ENCODE peak calls at places on chromosomes 2 and 18, in seven cellular contexts. P is cardiac muscle cell, H is colonic mucosa, Q is MCF 10A, S is breast epithelium, G is HFFc6, Z is Calu3. N is an unnamed sample.

GRCh38 chr18:58578835-58579560 is 49.9 kb downstream of the ALPK2 start:
- DNase-seq in G (peak), Z (no peak), P (peak), S (no peak), H (no peak), Q (peak), N (peak)

GRCh38 chr18:67217551-67218166 is 298.9 kb downstream of the DSEL start:
- DNase-seq in Q (peak), S (no peak), H (peak), G (peak), Z (peak), P (peak), N (peak)

GRCh38 chr2:97958184-97958583 is 37.6 kb downstream of the TMEM131 start:
- DNase-seq in Z (no peak), H (no peak), P (no peak), Q (no peak), G (no peak), S (no peak), N (no peak)

GRCh38 chr2:120224735-120225548 is 1.7 kb upstream of the TMEM185B start:
- DNase-seq in S (no peak), P (no peak), G (no peak), Q (no peak), Z (no peak), H (peak), N (no peak)

GRCh38 chr18:37403100-37403781 is 162.4 kb downstream of the CELF4 start:
- DNase-seq in G (peak), Q (peak), P (peak), S (no peak), H (peak), Z (no peak), N (peak)

GRCh38 chr18:74498712-74499629 is 2.8 kb downstream of the CNDP2 start:
- DNase-seq in G (no peak), Z (peak), S (no peak), H (peak), P (no peak), Q (peak), N (no peak)

GRCh38 chr18:76351961-76352581 is 143.0 kb downstream of the ZNF516 start:
- DNase-seq in H (peak), G (peak), Z (peak), S (no peak), Q (peak), P (peak), N (peak)

GRCh38 chr18:13726972-13727331 is 479 bp downstream of the RNMT start:
- DNase-seq in Q (no peak), P (peak), H (peak), G (peak), S (no peak), Z (peak), N (peak)

GRCh38 chr18:26422472-26423162 is 125.7 kb downstream of the KCTD1 start:
- DNase-seq in G (no peak), Z (no peak), P (no peak), Q (no peak), H (no peak), S (no peak), N (no peak)

GRCh38 chr2:67515538-67515937 is 118.4 kb downstream of the ETAA1 start:
- DNase-seq in H (no peak), S (no peak), Z (no peak), G (no peak), Q (no peak), P (peak), N (no peak)

GRCh38 chr2:150570712-150571111 is 83.2 kb upstream of the RND3 start:
- DNase-seq in H (no peak), S (no peak), Z (no peak), Q (peak), G (peak), P (no peak), N (peak)

GRCh38 chr2:19073522-19073921 is 284.9 kb downstream of the OSR1 start:
- DNase-seq in H (no peak), S (no peak), P (no peak), Q (peak), G (peak), Z (peak), N (peak)

GRCh38 chr2:167253025-167253424 is 364.7 kb downstream of the XIRP2 start:
- DNase-seq in P (no peak), S (no peak), Q (no peak), H (no peak), Z (peak), G (no peak), N (peak)

GRCh38 chr2:145066151-145066661 is 546.3 kb upstream of the ZEB2 start:
- DNase-seq in S (no peak), G (no peak), Q (no peak), Z (no peak), P (no peak), H (no peak), N (peak)

GRCh38 chr2:208358758-208359631 is 47.6 kb upstream of the PTH2R start:
- DNase-seq in Q (no peak), Z (no peak), P (no peak), G (no peak), S (no peak), H (no peak), N (no peak)

GRCh38 chr2:71852141-71852711 is 295.4 kb downstream of the CYP26B1 start:
- DNase-seq in G (no peak), S (no peak), Q (no peak), P (no peak), H (no peak), Z (no peak), N (peak)

GRCh38 chr2:26255735-26256384 is 11.1 kb downstream of the HADHB start:
- DNase-seq in Z (no peak), Q (no peak), H (no peak), P (no peak), S (no peak), G (no peak), N (no peak)

GRCh38 chr2:104734937-104735586 is 118.9 kb upstream of the POU3F3 start:
- DNase-seq in P (no peak), Z (no peak), Q (no peak), S (no peak), H (no peak), G (no peak), N (no peak)

GRCh38 chr2:160494243-160494642 is 636 bp upstream of the RBMS1 start:
- DNase-seq in H (no peak), Z (no peak), S (no peak), Q (no peak), G (no peak), P (peak), N (peak)

GRCh38 chr2:152550386-152550785 is 166.9 kb downstream of the PRPF40A start:
- DNase-seq in S (no peak), P (no peak), Q (no peak), G (no peak), H (no peak), Z (no peak), N (no peak)

GRCh38 chr2:74554821-74555531 is 456 bp downstream of the DOK1 start:
- DNase-seq in Q (no peak), Z (no peak), H (peak), G (no peak), P (peak), S (no peak), N (peak)

GRCh38 chr2:38610851-38611801 is 8.4 kb upstream of the HNRNPLL start:
- DNase-seq in H (no peak), Z (no peak), S (no peak), P (no peak), G (peak), Q (no peak), N (peak)

GRCh38 chr2:174340400-174341300 is 5.9 kb downstream of the SP9 start:
- DNase-seq in P (peak), G (no peak), Z (no peak), S (no peak), Q (no peak), H (no peak), N (no peak)

GRCh38 chr2:10407841-10408648 is 40.1 kb downstream of the ODC1 start:
- DNase-seq in Z (peak), H (peak), P (no peak), Q (peak), S (peak), G (peak), N (peak)

GRCh38 chr2:109545828-109546713 is 67.7 kb downstream of the SEPTIN10 start:
- DNase-seq in G (peak), P (peak), Z (peak), Q (peak), H (peak), S (no peak), N (peak)

GRCh38 chr2:60450488-60450887 is 103.0 kb downstream of the BCL11A start:
- DNase-seq in H (no peak), Z (no peak), S (no peak), Q (no peak), P (no peak), G (no peak), N (no peak)

GRCh38 chr2:239939736-239940483 is 85.2 kb downstream of the NDUFA10 start:
- DNase-seq in Q (no peak), H (no peak), G (no peak), S (peak), P (no peak), Z (no peak), N (no peak)

GRCh38 chr2:223860809-223861738 is 23.7 kb upstream of the AP1S3 start:
- DNase-seq in Q (peak), Z (peak), P (no peak), S (no peak), G (peak), H (peak), N (peak)

GRCh38 chr18:62536005-62536404 is 13.2 kb downstream of the ZCCHC2 start:
- DNase-seq in G (no peak), H (no peak), Q (no peak), P (no peak), S (no peak), Z (no peak), N (no peak)

GRCh38 chr2:117481608-117482007 is 332.9 kb upstream of the DDX18 start:
- DNase-seq in P (no peak), S (no peak), Q (no peak), H (no peak), G (no peak), Z (no peak), N (no peak)

GRCh38 chr2:158688722-158689121 is 106.4 kb upstream of the DAPL1 start:
- DNase-seq in Q (peak), H (no peak), Z (no peak), P (no peak), S (no peak), G (peak), N (peak)

GRCh38 chr2:240554767-240555493 is 2.9 kb downstream of the ANKMY1 start:
- DNase-seq in G (no peak), Z (no peak), H (no peak), Q (no peak), S (peak), P (no peak), N (no peak)

GRCh38 chr18:62346327-62347090 is 21.4 kb downstream of the TNFRSF11A start:
- DNase-seq in Z (no peak), H (peak), P (no peak), Q (no peak), G (no peak), S (no peak), N (no peak)

GRCh38 chr2:45067859-45068642 is 58.8 kb upstream of the SIX2 start:
- DNase-seq in P (peak), Q (peak), Z (no peak), H (no peak), S (no peak), G (no peak), N (peak)
- TF ChIP-seq CTCF in P (peak), Q (no peak), Z (no peak), H (no peak), S (no peak), G (no peak), N (peak)

GRCh38 chr18:23916338-23916737 is 98.2 kb upstream of the TTC39C start:
- DNase-seq in G (no peak), H (no peak), S (no peak), P (no peak), Q (no peak), Z (no peak), N (peak)

GRCh38 chr18:23921716-23922285 is 92.8 kb upstream of the TTC39C start:
- DNase-seq in Z (no peak), G (no peak), P (no peak), H (no peak), Q (no peak), S (no peak), N (no peak)

GRCh38 chr18:23922939-23923338 is 91.6 kb upstream of the TTC39C start:
- DNase-seq in H (no peak), Q (no peak), P (no peak), S (no peak), G (no peak), Z (no peak), N (no peak)

GRCh38 chr18:23920054-23920453 is 94.5 kb upstream of the TTC39C start:
- DNase-seq in P (no peak), G (no peak), H (no peak), Z (no peak), S (no peak), Q (peak), N (peak)

DNA sequence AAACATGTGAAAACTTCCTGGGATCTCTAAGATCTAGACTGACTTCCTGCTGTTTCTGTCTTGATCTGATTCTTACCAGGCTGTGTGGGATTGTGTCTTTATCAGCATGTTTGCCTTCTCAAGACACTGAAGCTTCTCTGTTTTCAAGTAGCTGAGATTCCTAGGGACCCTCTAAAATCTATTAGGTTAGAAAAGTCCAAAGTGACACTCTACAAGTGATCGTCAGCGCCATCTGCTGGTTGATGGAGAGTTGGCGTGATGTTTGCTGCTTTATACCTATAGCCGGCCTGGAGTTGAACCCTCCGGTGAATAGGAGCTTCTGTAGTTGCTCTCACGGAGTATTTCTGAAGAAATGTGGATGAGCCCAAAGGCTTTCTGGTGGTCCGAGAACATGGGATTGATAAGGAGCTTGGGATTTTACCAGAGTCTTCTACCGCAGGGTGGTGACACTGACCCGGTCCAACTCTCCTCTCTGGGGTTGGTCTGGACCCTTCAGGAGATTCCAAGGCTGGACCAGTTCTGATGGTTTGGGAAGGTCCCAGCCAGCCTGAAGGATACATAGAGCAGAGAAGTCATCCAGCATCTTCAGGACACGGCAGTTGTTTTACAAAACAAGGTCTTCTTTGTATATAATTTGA is 96.0 kb upstream of the TTC39C start:
- DNase-seq in P (peak), S (peak), Q (peak), Z (peak), G (peak), H (peak), N (peak)
- TF ChIP-seq CTCF in P (peak), S (peak), Q (peak), Z (peak), G (peak), H (peak), N (peak)

GRCh38 chr2:94876523-94876863 is 5.3 kb downstream of the TEKT4 start:
- DNase-seq in H (no peak), G (no peak), Q (no peak), P (no peak), Z (no peak), S (no peak), N (no peak)
- TF ChIP-seq CTCF in H (no peak), G (no peak), Q (no peak), P (no peak), Z (no peak), S (no peak), N (no peak)

GRCh38 chr2:128172191-128172590 is 81.2 kb downstream of the UGGT1 start:
- DNase-seq in P (no peak), Q (peak), G (no peak), S (no peak), H (no peak), Z (peak), N (no peak)
- TF ChIP-seq CTCF in P (peak), Q (no peak), G (peak), S (no peak), H (no peak), Z (no peak), N (peak)

DNA sequence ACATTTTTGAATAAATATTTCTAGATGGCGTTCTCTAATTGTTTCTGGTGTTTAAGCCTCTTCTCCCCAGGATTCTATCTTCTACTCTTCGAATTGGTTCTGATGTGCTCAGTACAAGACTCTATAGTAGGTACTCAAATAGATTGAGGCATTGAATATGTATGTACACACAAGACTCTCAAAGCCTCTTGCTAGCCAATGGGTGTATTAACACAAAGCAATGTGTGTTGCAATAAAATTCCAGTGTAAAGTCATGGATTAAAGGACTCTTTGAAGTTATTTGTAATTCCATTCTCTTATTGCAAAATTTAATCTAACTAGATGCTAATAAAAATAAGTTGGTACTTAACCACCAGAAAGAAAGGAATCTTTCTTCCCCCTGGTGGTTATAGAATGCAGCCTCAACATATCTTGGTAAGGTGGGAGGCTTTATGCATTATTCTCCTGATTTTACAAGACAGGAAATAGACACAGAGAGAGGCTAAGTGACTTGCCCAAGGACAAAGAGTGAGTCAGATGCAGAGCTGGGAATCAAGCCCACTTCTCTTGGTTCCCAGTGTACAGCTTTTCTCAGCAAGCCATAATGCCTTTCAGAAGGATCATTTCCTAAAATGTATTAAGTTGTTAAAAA is 18.1 kb downstream of the LRP1B start:
- DNase-seq in Z (peak), S (no peak), H (no peak), P (no peak), Q (peak), G (no peak), N (peak)
- TF ChIP-seq CTCF in Z (no peak), S (no peak), H (no peak), P (peak), Q (no peak), G (peak), N (peak)

GRCh38 chr2:187500585-187501359 is 52.7 kb upstream of the CALCRL start:
- DNase-seq in H (no peak), S (no peak), P (peak), G (peak), Z (peak), Q (peak), N (peak)
- TF ChIP-seq CTCF in H (no peak), S (no peak), P (peak), G (peak), Z (peak), Q (peak), N (peak)

GRCh38 chr18:46393230-46393629 is 263.8 kb downstream of the LOXHD1 start:
- DNase-seq in G (no peak), H (no peak), Z (no peak), P (peak), Q (no peak), S (no peak), N (no peak)
- TF ChIP-seq CTCF in G (peak), H (no peak), Z (no peak), P (peak), Q (no peak), S (no peak), N (no peak)

GRCh38 chr2:24490674-24491625 is at the start of gene NCOA1:
- DNase-seq in Z (peak), P (peak), Q (peak), S (peak), G (peak), H (peak), N (peak)
- TF ChIP-seq CTCF in Z (no peak), P (no peak), Q (no peak), S (no peak), G (no peak), H (no peak), N (no peak)

GRCh38 chr2:111123751-111124150 is 3.0 kb downstream of the BCL2L11 start:
- DNase-seq in P (no peak), H (no peak), Q (no peak), S (no peak), G (no peak), Z (no peak), N (no peak)
- TF ChIP-seq CTCF in P (no peak), H (no peak), Q (no peak), S (no peak), G (no peak), Z (no peak), N (no peak)